ENCODE peak calls at places on chromosomes 2 and 18, in five cellular contexts. U, K, B, D and J are unnamed samples.

GRCh38 chr2:140586379-140586778 is 1544.4 kb downstream of the LRP1B start:
- DNase-seq in U (peak), K (no peak), B (peak), D (no peak), J (peak)

GRCh38 chr2:216622526-216622925 is 10.7 kb upstream of the IGFBP2 start:
- DNase-seq in U (no peak), K (no peak), B (no peak), D (no peak), J (no peak)

GRCh38 chr18:79460445-79461300 is 64.9 kb downstream of the NFATC1 start:
- DNase-seq in U (no peak), K (no peak), B (peak), D (no peak), J (no peak)

GRCh38 chr2:37631292-37631691 is 40.1 kb downstream of the CDC42EP3 start:
- DNase-seq in U (no peak), K (no peak), B (no peak), D (no peak), J (no peak)

GRCh38 chr2:160381425-160381951 is 112.1 kb downstream of the RBMS1 start:
- DNase-seq in U (no peak), K (no peak), B (no peak), D (no peak), J (no peak)

GRCh38 chr2:23350792-23351355 is 34.1 kb upstream of the KLHL29 start:
- DNase-seq in U (no peak), K (no peak), B (no peak), D (no peak), J (no peak)

GRCh38 chr2:82879803-82880202 is 1579.3 kb downstream of the SUCLG1 start:
- DNase-seq in U (no peak), K (no peak), B (no peak), D (no peak), J (no peak)

GRCh38 chr2:222819722-222820333 is 41.0 kb upstream of the ACSL3 start:
- DNase-seq in U (no peak), K (no peak), B (no peak), D (no peak), J (no peak)

GRCh38 chr2:148979164-148979918 is 59.2 kb upstream of the LYPD6B start:
- DNase-seq in U (no peak), K (no peak), B (no peak), D (no peak), J (no peak)

GRCh38 chr2:8644605-8645175 is 37.2 kb upstream of the ID2 start:
- DNase-seq in U (no peak), K (peak), B (no peak), D (no peak), J (no peak)

GRCh38 chr2:237626813-237627451 is 455 bp upstream of the LRRFIP1 start:
- DNase-seq in U (no peak), K (no peak), B (no peak), D (no peak), J (no peak)

GRCh38 chr2:16645088-16645487 is 20.5 kb downstream of the CYRIA start:
- DNase-seq in U (no peak), K (no peak), B (no peak), D (no peak), J (no peak)

GRCh38 chr2:149908731-149909690 is 321.4 kb upstream of the MMADHC start:
- DNase-seq in U (no peak), K (no peak), B (no peak), D (no peak), J (no peak)

GRCh38 chr2:127324635-127325034 is 30.7 kb upstream of the ERCC3 start:
- DNase-seq in U (peak), K (peak), B (no peak), D (no peak), J (no peak)

GRCh38 chr2:62293490-62294212 is 97.7 kb downstream of the B3GNT2 start:
- DNase-seq in U (peak), K (no peak), B (no peak), D (peak), J (no peak)

GRCh38 chr2:64989982-64990614 is 899 bp downstream of the SLC1A4 start:
- DNase-seq in U (peak), K (peak), B (no peak), D (no peak), J (no peak)

GRCh38 chr2:146312899-146313298 is 1531.9 kb upstream of the ACVR2A start:
- DNase-seq in U (no peak), K (no peak), B (no peak), D (no peak), J (no peak)

GRCh38 chr2:17635007-17635406 is 94.5 kb downstream of the VSNL1 start:
- DNase-seq in U (no peak), K (no peak), B (no peak), D (no peak), J (no peak)

GRCh38 chr2:30206461-30207430 is 24.6 kb upstream of the LBH start:
- DNase-seq in U (no peak), K (no peak), B (no peak), D (no peak), J (no peak)

GRCh38 chr2:166074011-166074410 is 53.8 kb downstream of the SCN1A start:
- DNase-seq in U (no peak), K (no peak), B (no peak), D (no peak), J (no peak)

GRCh38 chr2:195672674-195673073 is 15.6 kb downstream of the SLC39A10 start:
- DNase-seq in U (no peak), K (peak), B (no peak), D (no peak), J (no peak)

GRCh38 chr2:221397179-221397578 is 174.9 kb downstream of the EPHA4 start:
- DNase-seq in U (no peak), K (no peak), B (no peak), D (no peak), J (no peak)

GRCh38 chr2:168717790-168718502 is 84.5 kb upstream of the NOSTRIN start:
- DNase-seq in U (no peak), K (no peak), B (no peak), D (no peak), J (no peak)

GRCh38 chr2:34096552-34097171 is 497.6 kb upstream of the FAM98A start:
- DNase-seq in U (peak), K (peak), B (peak), D (peak), J (peak)

GRCh38 chr2:230878599-230878965 is 13.8 kb downstream of the ITM2C start:
- DNase-seq in U (no peak), K (no peak), B (no peak), D (no peak), J (no peak)

GRCh38 chr2:133138693-133139092 is 429.6 kb downstream of the NCKAP5 start:
- DNase-seq in U (no peak), K (no peak), B (no peak), D (no peak), J (no peak)

GRCh38 chr18:56298935-56299334 is 339.5 kb downstream of the TXNL1 start:
- DNase-seq in U (no peak), K (peak), B (no peak), D (no peak), J (no peak)

GRCh38 chr2:200253631-200254030 is 52.9 kb upstream of the SPATS2L start:
- DNase-seq in U (no peak), K (no peak), B (no peak), D (no peak), J (no peak)

GRCh38 chr2:28601612-28602011 is 105.8 kb downstream of the PLB1 start:
- DNase-seq in U (no peak), K (no peak), B (no peak), D (no peak), J (no peak)

GRCh38 chr2:85741811-85742507 is 11.8 kb upstream of the ATOH8 start:
- DNase-seq in U (peak), K (no peak), B (no peak), D (no peak), J (no peak)

GRCh38 chr2:113124181-113124961 is 3.0 kb upstream of the IL1RN start:
- DNase-seq in U (peak), K (no peak), B (peak), D (no peak), J (no peak)

DNA sequence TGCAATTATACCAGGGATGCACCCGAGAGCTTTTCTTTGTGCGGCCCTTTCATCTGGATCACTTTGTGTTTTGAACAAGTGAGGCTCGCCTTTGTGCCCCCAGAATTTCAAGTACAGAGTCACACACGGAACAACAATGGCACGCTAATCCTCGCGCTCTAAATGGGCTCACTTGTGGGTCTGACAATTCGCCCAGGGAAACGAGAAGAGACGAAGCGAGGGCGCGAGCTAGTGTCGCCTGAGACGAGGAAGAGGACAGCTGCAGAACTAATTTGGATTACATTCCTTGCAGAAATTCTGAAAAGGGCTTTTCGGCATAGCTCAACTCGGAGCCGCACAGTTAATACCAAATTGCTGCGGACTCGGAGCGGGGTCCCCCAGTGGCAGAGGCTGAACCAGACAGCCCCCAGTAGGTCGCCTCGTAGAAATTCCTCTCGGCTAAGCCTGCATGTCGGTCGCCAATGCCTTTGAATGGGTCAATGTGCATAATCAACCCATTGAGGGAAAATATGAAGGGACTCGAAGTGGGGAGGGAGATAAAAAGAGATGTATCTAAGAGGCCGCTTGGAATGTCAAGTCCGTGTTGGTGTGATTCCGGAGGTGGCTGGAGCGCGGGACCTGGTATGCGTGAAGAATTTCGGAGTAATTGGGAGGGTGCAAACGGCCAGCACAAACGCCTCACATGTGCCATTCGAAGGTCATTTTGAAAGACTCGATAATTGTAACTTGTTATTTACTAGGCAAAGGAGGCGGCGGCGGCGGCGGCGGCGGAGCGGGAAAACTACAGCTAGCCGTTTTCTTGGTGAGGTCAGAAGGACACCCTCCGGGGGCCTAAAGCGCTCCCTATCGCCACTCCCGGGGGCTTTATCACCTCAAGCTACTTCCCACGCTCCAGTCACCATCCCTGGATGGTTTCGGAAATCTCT is 2.0 kb downstream of the ERBB4 start:
- DNase-seq in U (no peak), K (no peak), B (no peak), D (no peak), J (no peak)
- TF ChIP-seq ATF3 in U (no peak), K (no peak), B (no peak), D (no peak), J (no peak)

DNA sequence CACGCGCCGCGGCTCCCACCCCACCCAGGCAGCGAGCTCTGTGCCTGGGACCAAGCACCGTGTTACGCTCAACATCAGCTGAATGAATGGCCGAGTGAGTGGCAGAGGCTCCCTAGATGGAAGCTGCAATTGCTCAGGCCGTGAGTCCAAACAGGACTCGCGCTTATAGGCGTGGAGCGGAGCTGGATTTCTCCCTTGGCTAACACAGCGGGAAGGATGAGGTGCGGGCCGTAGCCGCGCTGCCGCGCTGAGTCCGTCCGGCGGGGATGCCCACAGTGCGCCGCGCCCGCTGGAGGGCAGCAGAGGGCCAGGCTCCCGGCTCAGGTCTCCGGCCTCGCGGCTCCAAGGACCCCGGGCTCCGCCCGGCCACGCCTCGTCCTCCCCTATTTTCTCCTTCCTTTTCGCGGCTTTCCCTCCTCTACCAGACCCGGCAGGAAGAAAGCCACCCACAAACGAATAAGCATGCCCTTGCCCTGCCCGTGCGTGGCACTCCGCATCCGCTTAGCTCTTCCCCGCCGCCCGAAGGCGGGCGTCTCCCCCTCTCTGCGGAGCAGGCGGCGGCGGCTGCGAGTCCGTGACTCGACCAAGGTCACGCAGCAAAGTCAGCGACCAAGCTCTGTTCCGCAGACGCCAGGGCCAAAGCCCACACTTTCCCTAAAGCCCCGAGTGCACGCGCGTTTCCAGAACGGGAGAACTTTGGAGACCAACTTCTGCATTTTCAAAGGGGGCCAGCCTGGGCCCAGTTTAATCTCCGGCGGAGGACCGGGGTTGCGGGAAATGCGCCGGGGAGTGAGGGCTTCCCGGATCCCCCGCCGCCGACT is 48.5 kb downstream of the KCNIP3 start:
- DNase-seq in U (peak), K (peak), B (no peak), D (peak), J (peak)
- TF ChIP-seq EZH2 in U (peak), K (no peak), B (no peak), D (peak), J (no peak)

GRCh38 chr2:110861616-110862260 is 129.4 kb downstream of the ACOXL start:
- DNase-seq in U (peak), K (no peak), B (no peak), D (no peak), J (no peak)

GRCh38 chr2:110860620-110861019 is 128.2 kb downstream of the ACOXL start:
- DNase-seq in U (no peak), K (no peak), B (no peak), D (no peak), J (no peak)

GRCh38 chr2:110863726-110864125 is 131.4 kb downstream of the ACOXL start:
- DNase-seq in U (no peak), K (no peak), B (no peak), D (no peak), J (no peak)

GRCh38 chr2:110858135-110858737 is 125.9 kb downstream of the ACOXL start:
- DNase-seq in U (no peak), K (no peak), B (peak), D (no peak), J (no peak)

GRCh38 chr2:110858993-110859770 is 126.8 kb downstream of the ACOXL start:
- DNase-seq in U (no peak), K (no peak), B (no peak), D (no peak), J (no peak)
- TF ChIP-seq YY1 in U (no peak), K (no peak), B (no peak), D (no peak), J (no peak)

DNA sequence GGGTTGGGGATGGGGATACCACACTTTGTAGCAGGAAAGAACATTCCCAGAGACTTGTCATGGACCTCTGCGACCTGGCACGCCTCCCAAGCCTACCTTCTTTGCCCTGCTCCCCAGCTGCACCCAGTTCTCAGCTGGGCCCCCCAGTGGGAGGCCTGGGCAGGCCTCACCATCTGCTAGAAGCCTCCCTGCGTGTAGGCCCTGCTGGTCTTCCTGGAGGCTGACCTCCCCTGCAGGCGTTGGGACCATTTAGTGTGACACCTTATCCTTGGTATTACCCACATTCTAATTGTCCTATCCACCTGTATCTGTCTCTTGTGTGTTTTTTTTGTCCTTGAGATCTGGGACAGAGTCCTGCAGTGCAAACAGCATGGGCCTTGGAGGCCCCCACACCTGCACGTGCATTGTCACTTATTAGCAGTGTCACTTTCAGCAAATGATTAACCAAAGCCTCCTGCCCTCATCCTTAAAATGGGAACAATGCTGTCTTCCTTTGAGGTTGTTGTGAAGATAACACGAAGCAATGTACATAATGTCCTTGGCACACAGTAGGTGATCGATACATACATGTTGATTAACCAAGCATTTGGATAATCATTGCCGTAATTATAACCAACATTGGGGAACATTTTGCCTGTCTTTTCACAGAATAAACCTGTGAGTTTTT is 77.2 kb downstream of the LIPG start:
- DNase-seq in U (peak), K (no peak), B (no peak), D (no peak), J (no peak)
- TF ChIP-seq ATF3 in U (no peak), K (no peak), B (no peak), D (no peak), J (no peak)

GRCh38 chr2:120392923-120393322 is 47.0 kb downstream of the INHBB start:
- DNase-seq in U (no peak), K (no peak), B (no peak), D (no peak), J (no peak)
- TF ChIP-seq EZH2 in U (no peak), K (no peak), B (no peak), D (no peak), J (no peak)

GRCh38 chr2:51335072-51336058 is 303.4 kb upstream of the NRXN1 start:
- DNase-seq in U (no peak), K (no peak), B (no peak), D (no peak), J (no peak)
- TF ChIP-seq YY1 in U (no peak), K (no peak), B (no peak), D (no peak), J (no peak)

GRCh38 chr2:115163572-115163971 is 721.1 kb downstream of the DPP10 start:
- DNase-seq in U (no peak), K (no peak), B (no peak), D (no peak), J (no peak)

GRCh38 chr2:115168457-115168856 is 726.0 kb downstream of the DPP10 start:
- DNase-seq in U (no peak), K (no peak), B (no peak), D (no peak), J (no peak)

GRCh38 chr2:115161531-115162453 is 719.4 kb downstream of the DPP10 start:
- DNase-seq in U (no peak), K (no peak), B (no peak), D (no peak), J (no peak)

GRCh38 chr2:115162454-115163293 is 720.2 kb downstream of the DPP10 start:
- DNase-seq in U (no peak), K (no peak), B (no peak), D (no peak), J (no peak)

GRCh38 chr2:115165529-115166109 is 723.2 kb downstream of the DPP10 start:
- DNase-seq in U (peak), K (no peak), B (no peak), D (no peak), J (no peak)
- TF ChIP-seq ATF3 in U (no peak), K (no peak), B (no peak), D (no peak), J (no peak)

DNA sequence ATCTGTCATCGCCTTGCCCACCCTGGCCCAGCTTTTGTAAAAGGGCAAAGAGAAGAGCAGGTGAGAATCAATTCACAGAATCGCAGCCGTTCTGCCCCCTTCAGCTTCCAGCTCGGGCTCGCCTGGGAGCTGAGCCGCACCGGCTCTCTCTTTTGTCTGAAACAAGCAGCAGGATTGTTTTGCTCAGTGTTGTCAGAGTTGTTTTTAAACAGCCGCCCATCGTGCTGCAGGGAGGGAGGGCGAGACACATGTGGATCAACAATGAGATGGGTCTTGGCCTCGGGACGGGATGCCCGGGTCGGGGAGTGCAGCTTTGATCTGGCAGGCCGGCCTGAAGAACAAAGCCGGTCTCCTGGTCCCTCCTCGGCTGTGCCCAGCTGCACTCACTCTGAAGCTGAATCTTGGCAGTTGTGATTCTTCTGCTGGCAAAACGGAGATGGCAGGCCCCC is 39.7 kb upstream of the HDAC4 start:
- DNase-seq in U (peak), K (no peak), B (no peak), D (no peak), J (no peak)
- TF ChIP-seq EZH2 in U (no peak), K (no peak), B (no peak), D (no peak), J (no peak)

GRCh38 chr2:72982219-72982618 is 64.9 kb downstream of the EMX1 start:
- DNase-seq in U (no peak), K (no peak), B (no peak), D (no peak), J (no peak)
- TF ChIP-seq YY1 in U (no peak), K (no peak), B (no peak), D (no peak), J (no peak)